ENCODE peak calls at places on chromosomes 13 and 19, in seven cellular contexts. P is testis; Y is tibial artery; R is dorsolateral prefrontal cortex; T is H9; Q is naive thymus-derived CD4-positive, alpha-beta T cell; K is PC-3. O is an unnamed sample. For H3K27me3, the result is how much of the 10 kb centered on the place peaks cover.

GRCh38 chr13:20193924-20194631 is 1.3 kb upstream of the GJB2 start:
- DNase-seq in P (no peak), Y (no peak), R (no peak), T (no peak), Q (no peak), K (no peak), O (no peak)

GRCh38 chr13:45769072-45769471 is 67.0 kb downstream of the CBY2 start:
- DNase-seq in P (no peak), Y (no peak), R (no peak), T (no peak), Q (no peak), K (no peak), O (no peak)

GRCh38 chr13:21826214-21827015 is 155.5 kb downstream of the FGF9 start:
- DNase-seq in P (no peak), Y (no peak), R (no peak), T (no peak), Q (no peak), K (no peak), O (no peak)

GRCh38 chr13:27953671-27954405 is 15.3 kb downstream of the CDX2 start:
- DNase-seq in P (peak), Y (peak), R (peak), T (peak), Q (no peak), K (peak), O (peak)

GRCh38 chr13:90717451-90717936 is 630.0 kb upstream of the MIR17HG start:
- DNase-seq in P (no peak), Y (no peak), R (no peak), T (no peak), Q (no peak), K (peak), O (no peak)

GRCh38 chr19:49787746-49788145 is 20.9 kb downstream of the AP2A1 start:
- DNase-seq in P (no peak), Y (no peak), R (no peak), T (no peak), Q (no peak), K (no peak), O (no peak)

GRCh38 chr19:37855098-37855497 is 51.3 kb downstream of the WDR87 start:
- DNase-seq in P (peak), Y (no peak), R (peak), T (no peak), Q (no peak), K (no peak), O (no peak)

GRCh38 chr13:113162783-113163685 is 4.6 kb downstream of the PROZ start:
- DNase-seq in P (no peak), Y (no peak), R (no peak), T (no peak), Q (peak), K (no peak), O (peak)

GRCh38 chr13:25727250-25727649 is 324.6 kb downstream of the SHISA2 start:
- DNase-seq in P (no peak), Y (no peak), R (no peak), T (no peak), Q (no peak), K (peak), O (no peak)

GRCh38 chr13:43129021-43129420 is 105.6 kb downstream of the DNAJC15 start:
- DNase-seq in P (no peak), Y (no peak), R (no peak), T (no peak), Q (no peak), K (no peak), O (no peak)

GRCh38 chr19:15508035-15508710 is at the start of gene CYP4F22:
- DNase-seq in P (no peak), Y (no peak), R (no peak), T (no peak), Q (no peak), K (no peak), O (no peak)

GRCh38 chr13:100630564-100630963 is 42.0 kb upstream of the GGACT start:
- DNase-seq in P (no peak), Y (no peak), R (no peak), T (no peak), Q (no peak), K (no peak), O (no peak)

GRCh38 chr19:1130801-1131717 is 27.3 kb downstream of the GPX4 start:
- DNase-seq in P (no peak), Y (peak), R (no peak), T (no peak), Q (peak), K (no peak), O (no peak)

GRCh38 chr13:34216251-34216650 is 398.3 kb downstream of the RFC3 start:
- DNase-seq in P (no peak), Y (no peak), R (no peak), T (no peak), Q (no peak), K (no peak), O (no peak)

GRCh38 chr19:40578442-40578908 is 1.8 kb downstream of the SHKBP1 start:
- DNase-seq in P (peak), Y (no peak), R (no peak), T (peak), Q (no peak), K (peak), O (peak)

GRCh38 chr19:45575216-45575615 is 9.4 kb downstream of the OPA3 start:
- DNase-seq in P (no peak), Y (no peak), R (no peak), T (no peak), Q (no peak), K (no peak), O (no peak)

GRCh38 chr13:51997641-51998330 is 13.5 kb downstream of the ATP7B start:
- DNase-seq in P (no peak), Y (no peak), R (no peak), T (peak), Q (no peak), K (no peak), O (no peak)

GRCh38 chr13:71316964-71317363 is 550.0 kb downstream of the DACH1 start:
- DNase-seq in P (no peak), Y (no peak), R (no peak), T (no peak), Q (no peak), K (no peak), O (no peak)

GRCh38 chr19:49148784-49149651 is 6.2 kb downstream of the HRC start:
- DNase-seq in P (peak), Y (peak), R (peak), T (peak), Q (peak), K (peak), O (peak)

GRCh38 chr13:50080158-50080855 is 65.1 kb downstream of the KCNRG start:
- DNase-seq in P (peak), Y (peak), R (no peak), T (no peak), Q (peak), K (no peak), O (peak)

GRCh38 chr19:56120371-56121179 is 520 bp downstream of the ZNF787 start:
- DNase-seq in P (peak), Y (peak), R (peak), T (peak), Q (peak), K (peak), O (peak)

GRCh38 chr13:82560889-82561288 is 1321.4 kb downstream of the SLITRK1 start:
- DNase-seq in P (no peak), Y (no peak), R (no peak), T (no peak), Q (no peak), K (no peak), O (no peak)

GRCh38 chr19:37905936-37906867 is at the start of gene WDR87:
- DNase-seq in P (no peak), Y (no peak), R (peak), T (peak), Q (peak), K (peak), O (no peak)

GRCh38 chr19:15354557-15355296 is 22.4 kb upstream of the BRD4 start:
- DNase-seq in P (no peak), Y (no peak), R (no peak), T (no peak), Q (no peak), K (no peak), O (no peak)

GRCh38 chr13:40984670-40985366 is 34.3 kb downstream of the ELF1 start:
- DNase-seq in P (no peak), Y (no peak), R (no peak), T (no peak), Q (peak), K (no peak), O (no peak)

GRCh38 chr13:66405908-66406802 is 824.0 kb downstream of the PCDH9 start:
- DNase-seq in P (no peak), Y (no peak), R (no peak), T (no peak), Q (no peak), K (peak), O (no peak)

GRCh38 chr13:75705395-75705794 is 69.3 kb downstream of the LMO7 start:
- DNase-seq in P (no peak), Y (no peak), R (no peak), T (no peak), Q (no peak), K (peak), O (no peak)

GRCh38 chr13:57314897-57315520 is 148.0 kb downstream of the PRR20E start:
- DNase-seq in P (no peak), Y (no peak), R (no peak), T (no peak), Q (no peak), K (peak), O (no peak)

GRCh38 chr13:24267283-24267682 is 42.1 kb upstream of the C1QTNF9 start:
- DNase-seq in P (peak), Y (no peak), R (no peak), T (no peak), Q (peak), K (no peak), O (peak)

GRCh38 chr13:80157261-80157942 is 183.5 kb downstream of the SPRY2 start:
- DNase-seq in P (no peak), Y (no peak), R (no peak), T (no peak), Q (no peak), K (no peak), O (no peak)

GRCh38 chr19:17035842-17036424 is 9.3 kb upstream of the CPAMD8 start:
- DNase-seq in P (no peak), Y (peak), R (no peak), T (no peak), Q (no peak), K (no peak), O (no peak)

GRCh38 chr19:14758816-14759215 is 19.5 kb downstream of the ADGRE2 start:
- DNase-seq in P (no peak), Y (no peak), R (no peak), T (peak), Q (no peak), K (peak), O (no peak)

GRCh38 chr13:91459485-91459884 is 61.1 kb downstream of the GPC5 start:
- DNase-seq in P (no peak), Y (no peak), R (no peak), T (no peak), Q (no peak), K (no peak), O (no peak)

GRCh38 chr13:44715287-44716224 is 139.4 kb upstream of the TSC22D1 start:
- DNase-seq in P (peak), Y (no peak), R (no peak), T (no peak), Q (no peak), K (peak), O (no peak)

GRCh38 chr13:106610511-106610910 is 42.6 kb upstream of the ARGLU1 start:
- DNase-seq in P (no peak), Y (no peak), R (no peak), T (no peak), Q (no peak), K (peak), O (no peak)

GRCh38 chr19:32798201-32798600 is 71.4 kb downstream of the SLC7A9 start:
- DNase-seq in P (no peak), Y (no peak), R (no peak), T (no peak), Q (no peak), K (no peak), O (no peak)

GRCh38 chr13:52852444-52852843 is 4.0 kb upstream of the PCDH8 start:
- DNase-seq in P (no peak), Y (no peak), R (no peak), T (no peak), Q (no peak), K (no peak), O (no peak)

GRCh38 chr13:100954430-100955361 is 280.1 kb upstream of the TMTC4 start:
- DNase-seq in P (no peak), Y (no peak), R (no peak), T (no peak), Q (no peak), K (no peak), O (no peak)

GRCh38 chr19:3357731-3358391 is 8.5 kb upstream of the NFIC start:
- DNase-seq in P (no peak), Y (no peak), R (peak), T (no peak), Q (peak), K (no peak), O (no peak)
- H3K27me3 ChIP-seq in P (under half), Y (under half), R (under half), T (half or more), Q (under half), K (under half), O (under half)

GRCh38 chr19:35959040-35959967 is 23.1 kb downstream of the LRFN3 start:
- DNase-seq in P (peak), Y (no peak), R (peak), T (peak), Q (peak), K (no peak), O (no peak)

GRCh38 chr19:35963514-35963913 is 27.3 kb downstream of the LRFN3 start:
- DNase-seq in P (peak), Y (no peak), R (no peak), T (peak), Q (peak), K (peak), O (peak)

GRCh38 chr19:35959968-35960320 is 23.8 kb downstream of the LRFN3 start:
- DNase-seq in P (no peak), Y (no peak), R (no peak), T (peak), Q (no peak), K (no peak), O (no peak)

GRCh38 chr19:35958660-35959039 is 22.5 kb downstream of the LRFN3 start:
- DNase-seq in P (no peak), Y (no peak), R (no peak), T (no peak), Q (no peak), K (no peak), O (no peak)

DNA sequence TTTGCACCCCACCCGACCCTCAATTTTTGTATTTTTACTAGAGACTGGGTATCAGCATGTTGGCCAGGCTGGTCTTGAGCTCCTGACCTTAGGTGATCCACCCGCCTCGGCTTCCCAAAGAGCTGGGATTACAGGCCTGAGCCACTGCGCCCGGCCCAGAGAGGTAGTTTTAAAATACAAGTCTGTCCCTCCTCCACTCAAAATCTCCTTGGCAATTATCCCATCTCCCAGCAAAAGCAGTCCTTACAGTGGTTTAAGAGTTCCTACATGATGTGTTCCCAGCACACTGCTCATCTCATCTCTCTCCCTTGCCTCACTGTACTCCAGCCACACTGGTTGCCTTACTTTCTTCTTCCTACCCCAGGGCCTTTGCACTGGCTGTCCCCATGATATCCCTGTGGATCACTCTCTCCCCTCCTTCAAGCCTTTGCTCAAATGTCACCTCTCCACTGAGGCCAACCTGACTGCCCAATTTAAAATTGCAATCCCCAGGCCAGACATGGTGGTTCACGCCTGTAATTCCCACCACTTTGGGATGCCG is 24.3 kb downstream of the LRFN3 start:
- DNase-seq in P (no peak), Y (no peak), R (no peak), T (no peak), Q (no peak), K (no peak), O (no peak)
- H3K27me3 ChIP-seq in P (under half), Y (half or more), R (under half), T (under half), Q (under half), K (under half), O (under half)

GRCh38 chr19:35107541-35107939 is 8.1 kb upstream of the FXYD3 start:
- DNase-seq in P (no peak), Y (no peak), R (peak), T (no peak), Q (no peak), K (peak), O (no peak)
- H3K27me3 ChIP-seq in P (under half), Y (under half), R (under half), T (under half), Q (under half), K (under half), O (under half)

GRCh38 chr19:19212866-19213265 is 1.1 kb downstream of the NCAN start:
- DNase-seq in P (no peak), Y (no peak), R (no peak), T (no peak), Q (no peak), K (no peak), O (no peak)
- H3K27me3 ChIP-seq in P (under half), Y (half or more), R (under half), T (under half), Q (under half), K (under half), O (under half)

DNA sequence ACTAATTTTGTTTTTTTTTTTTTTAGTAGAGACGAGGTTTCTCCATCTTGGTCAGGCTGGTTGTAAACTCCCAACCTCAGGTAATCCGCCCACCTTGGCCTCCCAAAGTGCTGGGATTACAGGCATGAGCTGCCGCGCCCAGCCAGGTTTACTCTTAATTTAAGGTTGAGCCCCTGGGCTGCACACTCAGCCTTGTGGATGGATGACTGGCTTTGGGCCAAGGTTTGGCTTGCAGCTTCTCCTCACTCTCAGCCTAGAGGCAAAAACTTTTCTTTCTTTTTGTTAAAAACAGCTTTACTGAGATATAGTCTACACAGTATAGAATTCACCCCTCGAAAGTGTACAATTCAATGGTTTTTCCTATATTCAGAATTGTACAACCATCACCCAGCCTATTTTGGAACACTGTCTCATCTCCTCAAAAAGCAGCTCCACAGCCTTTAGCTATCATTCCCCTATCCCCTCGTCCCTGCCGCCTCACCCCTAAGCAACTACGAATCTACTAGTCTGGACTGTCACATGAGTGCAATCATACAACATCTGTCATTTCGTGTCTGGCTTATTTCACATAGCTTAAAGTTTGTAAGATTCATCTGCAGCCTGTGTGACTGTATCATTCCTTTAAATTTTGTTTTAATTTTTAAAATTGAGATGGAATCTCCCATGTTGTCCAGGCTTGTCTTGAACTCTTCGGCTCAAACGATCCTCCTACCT is 14.5 kb upstream of the TSPAN16 start:
- DNase-seq in P (no peak), Y (no peak), R (no peak), T (no peak), Q (no peak), K (peak), O (no peak)
- H3K27me3 ChIP-seq in P (under half), Y (under half), R (under half), T (under half), Q (under half), K (under half), O (under half)

GRCh38 chr19:42131149-42132029 is 857 bp downstream of the POU2F2 start:
- DNase-seq in P (no peak), Y (no peak), R (no peak), T (no peak), Q (no peak), K (no peak), O (no peak)

GRCh38 chr19:42130254-42130573 is 2.0 kb downstream of the POU2F2 start:
- DNase-seq in P (no peak), Y (no peak), R (no peak), T (no peak), Q (no peak), K (no peak), O (no peak)

GRCh38 chr19:42134671-42135070 is 2.4 kb upstream of the POU2F2 start:
- DNase-seq in P (no peak), Y (no peak), R (no peak), T (no peak), Q (no peak), K (no peak), O (no peak)

GRCh38 chr19:42132030-42132628 is at the start of gene POU2F2:
- DNase-seq in P (peak), Y (peak), R (peak), T (peak), Q (peak), K (no peak), O (peak)

DNA sequence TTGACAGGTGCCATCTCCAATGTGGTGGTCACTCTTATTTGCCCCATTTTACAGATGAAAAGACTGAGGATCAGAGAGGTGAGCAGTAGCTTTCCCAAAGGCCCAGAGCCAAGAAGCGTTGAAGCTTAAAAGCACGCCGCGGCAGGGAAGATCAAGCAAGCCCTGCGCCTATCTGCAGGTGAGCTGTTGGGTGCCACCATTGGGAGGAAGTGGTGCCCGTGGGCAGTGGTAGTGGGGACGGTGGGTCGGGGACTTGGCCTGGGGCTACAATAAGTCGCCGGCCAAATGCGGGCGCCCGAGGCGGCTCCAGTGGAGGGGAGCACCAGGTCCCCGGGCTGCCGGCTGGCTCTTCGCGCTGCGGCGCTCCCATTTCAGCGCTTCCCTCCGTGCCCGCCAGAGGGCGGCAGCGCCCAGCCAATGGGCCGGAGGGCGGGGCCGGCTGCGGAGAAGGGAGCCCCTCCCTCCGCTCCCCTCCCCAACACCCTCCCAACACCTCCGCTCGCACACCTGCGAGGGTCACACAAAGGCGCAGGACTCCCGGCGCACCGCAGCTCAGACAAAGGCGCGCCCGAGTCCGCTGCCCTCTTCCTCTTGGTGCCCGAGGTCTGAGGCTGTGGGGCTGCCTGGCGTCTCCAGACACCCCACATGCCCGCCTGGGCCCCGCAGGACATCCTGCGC is 744 bp upstream of the POU2F2 start:
- DNase-seq in P (peak), Y (peak), R (peak), T (peak), Q (peak), K (peak), O (peak)
- H3K27me3 ChIP-seq in P (under half), Y (half or more), R (under half), T (under half), Q (under half), K (under half), O (under half)

GRCh38 chr19:4582112-4582553 is 22.6 kb upstream of the SEMA6B start:
- DNase-seq in P (no peak), Y (no peak), R (no peak), T (no peak), Q (no peak), K (no peak), O (no peak)

GRCh38 chr19:4580021-4580901 is 20.8 kb upstream of the SEMA6B start:
- DNase-seq in P (no peak), Y (no peak), R (no peak), T (peak), Q (no peak), K (no peak), O (no peak)

GRCh38 chr19:4580961-4581380 is 21.5 kb upstream of the SEMA6B start:
- DNase-seq in P (no peak), Y (no peak), R (no peak), T (no peak), Q (no peak), K (no peak), O (no peak)

GRCh38 chr19:4582980-4583842 is 23.7 kb upstream of the SEMA6B start:
- DNase-seq in P (peak), Y (no peak), R (no peak), T (no peak), Q (no peak), K (peak), O (no peak)

GRCh38 chr19:4581381-4582111 is 22.1 kb upstream of the SEMA6B start:
- DNase-seq in P (no peak), Y (no peak), R (peak), T (peak), Q (no peak), K (peak), O (peak)
- H3K27me3 ChIP-seq in P (under half), Y (half or more), R (under half), T (under half), Q (under half), K (under half), O (under half)

O was measured in DND-41.